ENCODE peak calls at places on chromosome 12, in five cellular contexts. One of them, this sample, is unnamed.

GRCh38 chr12:110908377-110909136 is 11.8 kb downstream of the MYL2 start:
- DNase-seq in mucosa of descending colon: no peak
- DNase-seq in PC-3: no peak
- DNase-seq in AG09309: no peak
- DNase-seq in IMR-90: no peak
- DNase-seq in this sample: no peak

GRCh38 chr12:46432325-46432724 is 59.8 kb upstream of the SLC38A2 start:
- DNase-seq in mucosa of descending colon: no peak
- DNase-seq in PC-3: no peak
- DNase-seq in AG09309: no peak
- DNase-seq in IMR-90: no peak
- DNase-seq in this sample: no peak

GRCh38 chr12:23895792-23896218 is 53.7 kb downstream of the SOX5 start:
- DNase-seq in mucosa of descending colon: no peak
- DNase-seq in PC-3: no peak
- DNase-seq in AG09309: no peak
- DNase-seq in IMR-90: no peak
- DNase-seq in this sample: no peak

GRCh38 chr12:113298861-113299545 is 35.9 kb downstream of the SLC8B1 start:
- DNase-seq in mucosa of descending colon: no peak
- DNase-seq in PC-3: no peak
- DNase-seq in AG09309: no peak
- DNase-seq in IMR-90: no peak
- DNase-seq in this sample: peak; percentile 47

GRCh38 chr12:98352218-98352811 is 163.1 kb upstream of the TMPO start:
- DNase-seq in mucosa of descending colon: no peak
- DNase-seq in PC-3: peak; percentile 76
- DNase-seq in AG09309: peak; percentile 11
- DNase-seq in IMR-90: peak; percentile 91
- DNase-seq in this sample: peak; percentile 70

GRCh38 chr12:111174283-111175108 is 194.4 kb downstream of the PHETA1 start:
- DNase-seq in mucosa of descending colon: no peak
- DNase-seq in PC-3: peak; percentile 62
- DNase-seq in AG09309: no peak
- DNase-seq in IMR-90: no peak
- DNase-seq in this sample: no peak

GRCh38 chr12:51812871-51813270 is 35.6 kb downstream of the FIGNL2 start:
- DNase-seq in mucosa of descending colon: no peak
- DNase-seq in PC-3: no peak
- DNase-seq in AG09309: no peak
- DNase-seq in IMR-90: no peak
- DNase-seq in this sample: no peak

GRCh38 chr12:96981053-96981452 is 74.0 kb downstream of the NEDD1 start:
- DNase-seq in mucosa of descending colon: no peak
- DNase-seq in PC-3: peak; percentile 53
- DNase-seq in AG09309: peak; percentile 73
- DNase-seq in IMR-90: peak; percentile 90
- DNase-seq in this sample: peak; percentile 81

GRCh38 chr12:15534322-15534721 is 212.0 kb downstream of the PTPRO start:
- DNase-seq in mucosa of descending colon: peak; percentile 38
- DNase-seq in PC-3: no peak
- DNase-seq in AG09309: no peak
- DNase-seq in IMR-90: peak; percentile 47
- DNase-seq in this sample: no peak

DNA sequence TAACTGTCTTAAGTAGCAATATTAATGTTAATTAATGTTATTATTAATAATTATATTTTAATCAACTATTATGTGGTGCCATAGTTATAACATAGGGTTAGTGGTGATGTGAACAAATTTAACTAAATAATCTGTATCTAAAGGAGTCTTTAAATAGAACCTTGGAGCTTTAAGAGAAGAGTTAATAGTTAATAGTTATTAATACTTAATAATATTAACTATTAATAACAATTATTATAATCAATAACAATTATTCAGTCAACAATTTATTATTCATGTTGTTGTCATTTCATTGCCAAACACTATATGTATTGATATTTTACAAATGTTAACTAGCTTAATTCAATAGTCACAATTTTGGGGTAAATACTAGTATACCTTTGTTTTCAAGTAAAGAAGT is 58.2 kb downstream of the SLC16A7 start:
- DNase-seq in mucosa of descending colon: no peak
- DNase-seq in PC-3: no peak
- DNase-seq in AG09309: no peak
- DNase-seq in IMR-90: no peak
- DNase-seq in this sample: no peak
- TF ChIP-seq CTCF in mucosa of descending colon: no peak
- TF ChIP-seq CTCF in PC-3: no peak
- TF ChIP-seq CTCF in AG09309: no peak
- TF ChIP-seq CTCF in IMR-90: no peak
- TF ChIP-seq CTCF in this sample: no peak

GRCh38 chr12:81146228-81147225 is 68.6 kb downstream of the ACSS3 start:
- DNase-seq in mucosa of descending colon: no peak
- DNase-seq in PC-3: no peak
- DNase-seq in AG09309: no peak
- DNase-seq in IMR-90: no peak
- DNase-seq in this sample: no peak

GRCh38 chr12:81141220-81141619 is 63.3 kb downstream of the ACSS3 start:
- DNase-seq in mucosa of descending colon: no peak
- DNase-seq in PC-3: no peak
- DNase-seq in AG09309: no peak
- DNase-seq in IMR-90: no peak
- DNase-seq in this sample: no peak

GRCh38 chr12:81147286-81147919 is 69.5 kb downstream of the ACSS3 start:
- DNase-seq in mucosa of descending colon: no peak
- DNase-seq in PC-3: no peak
- DNase-seq in AG09309: no peak
- DNase-seq in IMR-90: no peak
- DNase-seq in this sample: no peak

GRCh38 chr12:81143057-81143456 is 65.2 kb downstream of the ACSS3 start:
- DNase-seq in mucosa of descending colon: peak; percentile 22
- DNase-seq in PC-3: no peak
- DNase-seq in AG09309: no peak
- DNase-seq in IMR-90: no peak
- DNase-seq in this sample: no peak
- TF ChIP-seq CTCF in mucosa of descending colon: no peak
- TF ChIP-seq CTCF in PC-3: no peak
- TF ChIP-seq CTCF in AG09309: no peak
- TF ChIP-seq CTCF in IMR-90: no peak
- TF ChIP-seq CTCF in this sample: no peak

GRCh38 chr12:93537769-93538168 is 34.7 kb upstream of the SOCS2 start:
- DNase-seq in mucosa of descending colon: no peak
- DNase-seq in PC-3: no peak
- DNase-seq in AG09309: no peak
- DNase-seq in IMR-90: no peak
- DNase-seq in this sample: no peak

GRCh38 chr12:93539821-93540220 is 32.7 kb upstream of the SOCS2 start:
- DNase-seq in mucosa of descending colon: no peak
- DNase-seq in PC-3: no peak
- DNase-seq in AG09309: no peak
- DNase-seq in IMR-90: no peak
- DNase-seq in this sample: peak; percentile 17

GRCh38 chr12:93533310-93533709 is 39.2 kb upstream of the SOCS2 start:
- DNase-seq in mucosa of descending colon: no peak
- DNase-seq in PC-3: no peak
- DNase-seq in AG09309: no peak
- DNase-seq in IMR-90: no peak
- DNase-seq in this sample: no peak

GRCh38 chr12:93536766-93537515 is 35.5 kb upstream of the SOCS2 start:
- DNase-seq in mucosa of descending colon: no peak
- DNase-seq in PC-3: no peak
- DNase-seq in AG09309: no peak
- DNase-seq in IMR-90: peak; percentile 23
- DNase-seq in this sample: peak; percentile 38

GRCh38 chr12:93536111-93536765 is 36.2 kb upstream of the SOCS2 start:
- DNase-seq in mucosa of descending colon: no peak
- DNase-seq in PC-3: no peak
- DNase-seq in AG09309: no peak
- DNase-seq in IMR-90: no peak
- DNase-seq in this sample: no peak
- TF ChIP-seq CTCF in mucosa of descending colon: no peak
- TF ChIP-seq CTCF in PC-3: no peak
- TF ChIP-seq CTCF in AG09309: no peak
- TF ChIP-seq CTCF in IMR-90: no peak
- TF ChIP-seq CTCF in this sample: no peak

GRCh38 chr12:48473061-48473460 is 702 bp downstream of the ANP32D start:
- DNase-seq in mucosa of descending colon: no peak
- DNase-seq in PC-3: no peak
- DNase-seq in AG09309: no peak
- DNase-seq in IMR-90: no peak
- DNase-seq in this sample: no peak

GRCh38 chr12:48472259-48472658 is at the start of gene ANP32D:
- DNase-seq in mucosa of descending colon: no peak
- DNase-seq in PC-3: no peak
- DNase-seq in AG09309: no peak
- DNase-seq in IMR-90: no peak
- DNase-seq in this sample: no peak
- TF ChIP-seq CTCF in mucosa of descending colon: no peak
- TF ChIP-seq CTCF in PC-3: no peak
- TF ChIP-seq CTCF in AG09309: no peak
- TF ChIP-seq CTCF in IMR-90: no peak
- TF ChIP-seq CTCF in this sample: no peak

DNA sequence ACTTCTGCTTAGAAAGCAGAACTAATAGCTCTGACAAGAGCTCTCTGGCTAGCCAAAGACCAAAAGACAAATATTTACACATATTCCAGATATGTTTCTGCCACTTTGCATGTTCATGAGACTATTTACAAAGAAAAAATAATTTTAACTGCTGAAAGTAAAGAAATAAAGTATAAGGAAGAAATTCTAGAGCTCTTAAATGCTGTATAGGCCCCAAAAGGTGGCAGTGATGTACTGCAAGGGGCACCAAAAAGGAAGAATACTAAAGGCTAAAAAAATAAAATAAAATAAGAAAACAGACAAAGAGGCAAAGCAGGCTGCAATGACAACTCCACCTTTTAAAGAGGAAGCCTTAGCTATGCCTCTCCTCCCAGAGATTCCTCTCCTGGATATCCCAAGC is 23.0 kb downstream of the KLRK1 start:
- DNase-seq in mucosa of descending colon: no peak
- DNase-seq in PC-3: peak; percentile 49
- DNase-seq in AG09309: no peak
- DNase-seq in IMR-90: no peak
- DNase-seq in this sample: peak; percentile 63
- TF ChIP-seq CTCF in mucosa of descending colon: no peak
- TF ChIP-seq CTCF in PC-3: peak; percentile 74
- TF ChIP-seq CTCF in AG09309: peak; percentile 38
- TF ChIP-seq CTCF in IMR-90: peak; percentile 47
- TF ChIP-seq CTCF in this sample: peak; percentile 49

GRCh38 chr12:80512781-80513180 is 68.7 kb downstream of the PTPRQ start:
- DNase-seq in mucosa of descending colon: no peak
- DNase-seq in PC-3: no peak
- DNase-seq in AG09309: no peak
- DNase-seq in IMR-90: no peak
- DNase-seq in this sample: no peak
- TF ChIP-seq CTCF in mucosa of descending colon: no peak
- TF ChIP-seq CTCF in PC-3: no peak
- TF ChIP-seq CTCF in AG09309: no peak
- TF ChIP-seq CTCF in IMR-90: no peak
- TF ChIP-seq CTCF in this sample: no peak

GRCh38 chr12:84912191-84913142 is at the start of gene SLC6A15:
- DNase-seq in mucosa of descending colon: peak; percentile 46
- DNase-seq in PC-3: no peak
- DNase-seq in AG09309: no peak
- DNase-seq in IMR-90: peak; percentile 46
- DNase-seq in this sample: peak; percentile 75
- TF ChIP-seq CTCF in mucosa of descending colon: no peak
- TF ChIP-seq CTCF in PC-3: no peak
- TF ChIP-seq CTCF in AG09309: peak; percentile 33
- TF ChIP-seq CTCF in IMR-90: peak; percentile 31
- TF ChIP-seq CTCF in this sample: peak; percentile 36

GRCh38 chr12:106204312-106204711 is 43.5 kb downstream of the CKAP4 start:
- DNase-seq in mucosa of descending colon: no peak
- DNase-seq in PC-3: no peak
- DNase-seq in AG09309: no peak
- DNase-seq in IMR-90: no peak
- DNase-seq in this sample: peak; percentile 48

GRCh38 chr12:106205208-106206069 is 42.4 kb downstream of the CKAP4 start:
- DNase-seq in mucosa of descending colon: no peak
- DNase-seq in PC-3: peak; percentile 75
- DNase-seq in AG09309: no peak
- DNase-seq in IMR-90: no peak
- DNase-seq in this sample: peak; percentile 35
- TF ChIP-seq CTCF in mucosa of descending colon: no peak
- TF ChIP-seq CTCF in PC-3: peak; percentile 72
- TF ChIP-seq CTCF in AG09309: peak; percentile 30
- TF ChIP-seq CTCF in IMR-90: peak; percentile 22
- TF ChIP-seq CTCF in this sample: peak; percentile 9

GRCh38 chr12:125070117-125070516 is 4.9 kb downstream of the AACS start:
- DNase-seq in mucosa of descending colon: no peak
- DNase-seq in PC-3: no peak
- DNase-seq in AG09309: no peak
- DNase-seq in IMR-90: no peak
- DNase-seq in this sample: no peak
- TF ChIP-seq CTCF in mucosa of descending colon: no peak
- TF ChIP-seq CTCF in PC-3: peak; percentile 14
- TF ChIP-seq CTCF in AG09309: no peak
- TF ChIP-seq CTCF in IMR-90: no peak
- TF ChIP-seq CTCF in this sample: no peak

GRCh38 chr12:118983147-118983824 is 1.9 kb downstream of the SRRM4 start:
- DNase-seq in mucosa of descending colon: no peak
- DNase-seq in PC-3: no peak
- DNase-seq in AG09309: no peak
- DNase-seq in IMR-90: no peak
- DNase-seq in this sample: no peak
- TF ChIP-seq CTCF in mucosa of descending colon: no peak
- TF ChIP-seq CTCF in PC-3: no peak
- TF ChIP-seq CTCF in AG09309: no peak
- TF ChIP-seq CTCF in IMR-90: no peak
- TF ChIP-seq CTCF in this sample: no peak